ENCODE peak calls at places on chromosomes 5 and 9, in ten cellular contexts. A is Peyer's patch, H is left ventricle myocardium inferior, I is psoas muscle, D is mesenchymal stem cell, F is adrenal gland, Y is GM23248, M is lower lobe of right lung, Q is PC-3, E is upper lobe of right lung. V is an unnamed sample.

GRCh38 chr5:128424672-128425071 is 113.4 kb downstream of the FBN2 start:
- DNase-seq in A (no peak), H (no peak), I (no peak), D (no peak), F (no peak), Y (no peak), M (no peak), Q (no peak), E (no peak), V (peak; percentile 36)

GRCh38 chr9:38026021-38026809 is 42.8 kb downstream of the SHB start:
- DNase-seq in A (no peak), H (no peak), I (peak; percentile 58), D (peak; percentile 97), F (peak; percentile 68), Y (peak; percentile 95), M (no peak), Q (peak; percentile 82), E (no peak), V (peak; percentile 89)

GRCh38 chr5:133607451-133607850 is 4.9 kb downstream of the FSTL4 start:
- DNase-seq in A (no peak), H (no peak), I (no peak), D (no peak), F (no peak), Y (no peak), M (no peak), Q (no peak), E (no peak), V (no peak)

GRCh38 chr5:160260881-160261815 is 31.8 kb downstream of the FABP6 start:
- DNase-seq in A (no peak), H (no peak), I (no peak), D (peak; percentile 94), F (peak; percentile 81), Y (no peak), M (peak; percentile 81), Q (peak; percentile 27), E (peak; percentile 75), V (no peak)

GRCh38 chr9:31146485-31147166 is 1237.8 kb upstream of the ACO1 start:
- DNase-seq in A (no peak), H (no peak), I (no peak), D (no peak), F (no peak), Y (no peak), M (no peak), Q (no peak), E (no peak), V (no peak)

GRCh38 chr9:87282477-87282991 is 215.1 kb upstream of the DAPK1 start:
- DNase-seq in A (no peak), H (no peak), I (no peak), D (no peak), F (no peak), Y (no peak), M (no peak), Q (no peak), E (no peak), V (peak; percentile 77)

GRCh38 chr5:32355694-32356093 is 43.0 kb upstream of the MTMR12 start:
- DNase-seq in A (no peak), H (no peak), I (no peak), D (no peak), F (no peak), Y (no peak), M (no peak), Q (no peak), E (no peak), V (no peak)

GRCh38 chr9:133540336-133541025 is 6.0 kb downstream of the ADAMTSL2 start:
- DNase-seq in A (no peak), H (no peak), I (no peak), D (no peak), F (no peak), Y (no peak), M (no peak), Q (no peak), E (no peak), V (no peak)

GRCh38 chr5:56191646-56192045 is 41.5 kb downstream of the ANKRD55 start:
- DNase-seq in A (no peak), H (no peak), I (no peak), D (no peak), F (no peak), Y (no peak), M (no peak), Q (no peak), E (no peak), V (no peak)

GRCh38 chr9:82147798-82148440 is 159.3 kb downstream of the SPATA31D1 start:
- DNase-seq in A (no peak), H (no peak), I (no peak), D (no peak), F (no peak), Y (peak; percentile 24), M (no peak), Q (no peak), E (no peak), V (peak; percentile 37)

GRCh38 chr5:167587768-167588167 is 703.7 kb upstream of the WWC1 start:
- DNase-seq in A (no peak), H (no peak), I (no peak), D (peak; percentile 49), F (no peak), Y (peak; percentile 54), M (no peak), Q (peak; percentile 50), E (no peak), V (peak; percentile 41)

GRCh38 chr5:139646111-139646510 is 2.0 kb upstream of the CXXC5 start:
- DNase-seq in A (no peak), H (peak; percentile 9), I (no peak), D (no peak), F (no peak), Y (no peak), M (no peak), Q (no peak), E (peak; percentile 41), V (no peak)

GRCh38 chr9:119114681-119115080 is 254.6 kb downstream of the BRINP1 start:
- DNase-seq in A (no peak), H (no peak), I (no peak), D (no peak), F (no peak), Y (no peak), M (no peak), Q (no peak), E (no peak), V (no peak)

GRCh38 chr5:158525663-158526062 is 574.1 kb downstream of the EBF1 start:
- DNase-seq in A (no peak), H (no peak), I (no peak), D (no peak), F (no peak), Y (no peak), M (no peak), Q (no peak), E (no peak), V (no peak)

GRCh38 chr9:123997665-123998277 is 13.8 kb upstream of the LHX2 start:
- DNase-seq in A (peak; percentile 63), H (peak; percentile 52), I (peak; percentile 64), D (no peak), F (peak; percentile 65), Y (no peak), M (peak; percentile 81), Q (no peak), E (peak; percentile 84), V (no peak)

DNA sequence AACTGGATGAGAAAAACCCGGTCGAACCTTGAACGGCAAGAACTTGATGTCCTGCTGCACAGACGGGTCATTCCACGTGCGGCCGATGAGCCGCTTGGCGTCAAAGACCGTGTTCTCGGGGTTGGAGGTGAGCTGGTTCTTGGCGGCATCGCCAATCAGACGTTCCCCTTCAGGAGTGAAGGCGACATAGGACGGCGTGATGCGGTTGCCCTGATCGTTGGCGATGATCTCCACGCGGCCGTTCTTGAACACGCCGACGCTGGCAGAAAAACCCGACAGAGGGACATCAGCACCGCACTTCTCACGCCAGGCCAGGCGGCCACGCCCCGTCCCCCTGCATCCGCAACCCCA is 519 bp downstream of the HSPA5 start:
- DNase-seq in A (no peak), H (no peak), I (peak; percentile 81), D (no peak), F (peak; percentile 87), Y (peak; percentile 66), M (no peak), Q (peak; percentile 22), E (no peak), V (peak; percentile 60)
- H3K4me1 ChIP-seq in A (peaks cover 49% of the 10 kb centered on the region), H (peaks cover 65% of the 10 kb centered on the region), I (peaks cover 49% of the 10 kb centered on the region), D (peaks cover 5% of the 10 kb centered on the region), F (peaks cover 53% of the 10 kb centered on the region), Y (peaks cover 59% of the 10 kb centered on the region), M (peaks cover 51% of the 10 kb centered on the region), Q (peaks cover 44% of the 10 kb centered on the region), E (peaks cover 41% of the 10 kb centered on the region), V (peaks cover 54% of the 10 kb centered on the region)

DNA sequence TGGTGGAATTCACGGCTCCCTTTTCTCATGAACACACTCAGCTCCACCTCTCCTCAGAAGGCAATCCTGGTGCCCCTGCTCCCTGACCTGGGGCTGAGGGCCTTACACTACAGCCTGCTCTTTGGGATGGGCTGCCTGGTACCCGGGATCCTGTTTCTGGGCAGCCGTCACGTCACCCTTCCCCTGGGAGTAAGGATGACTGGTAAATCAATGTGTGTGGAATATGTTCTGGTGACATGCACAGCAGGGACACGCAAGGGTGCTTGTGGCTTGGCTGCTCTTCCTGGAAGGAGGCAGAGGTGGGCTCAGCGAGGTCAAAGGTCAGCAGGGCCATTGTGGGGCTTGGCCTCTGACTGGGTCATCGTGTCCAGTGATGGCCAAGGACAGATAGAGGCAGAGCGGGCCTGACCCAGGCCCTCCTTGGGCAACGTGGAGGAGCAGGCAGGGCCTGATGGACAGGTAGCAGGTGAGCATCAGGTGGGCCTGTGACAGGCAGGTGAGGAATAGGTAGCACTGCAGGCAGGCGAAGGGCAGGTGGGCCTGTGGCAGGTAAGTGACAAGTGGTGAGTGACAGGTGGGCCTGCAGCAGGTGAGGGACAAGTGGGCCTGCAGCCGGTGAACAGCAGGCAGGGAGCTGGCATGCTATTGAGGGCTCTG is 399.4 kb upstream of the IRX4 start:
- DNase-seq in A (no peak), H (no peak), I (no peak), D (no peak), F (no peak), Y (no peak), M (no peak), Q (no peak), E (no peak), V (no peak)
- H3K9me3 ChIP-seq in A (no peaks in the 10 kb centered on the region), H (no peaks in the 10 kb centered on the region), I (no peaks in the 10 kb centered on the region), D (no peaks in the 10 kb centered on the region), F (no peaks in the 10 kb centered on the region), Y (no peaks in the 10 kb centered on the region), M (no peaks in the 10 kb centered on the region), Q (no peaks in the 10 kb centered on the region), E (no peaks in the 10 kb centered on the region), V (no peaks in the 10 kb centered on the region)

DNA sequence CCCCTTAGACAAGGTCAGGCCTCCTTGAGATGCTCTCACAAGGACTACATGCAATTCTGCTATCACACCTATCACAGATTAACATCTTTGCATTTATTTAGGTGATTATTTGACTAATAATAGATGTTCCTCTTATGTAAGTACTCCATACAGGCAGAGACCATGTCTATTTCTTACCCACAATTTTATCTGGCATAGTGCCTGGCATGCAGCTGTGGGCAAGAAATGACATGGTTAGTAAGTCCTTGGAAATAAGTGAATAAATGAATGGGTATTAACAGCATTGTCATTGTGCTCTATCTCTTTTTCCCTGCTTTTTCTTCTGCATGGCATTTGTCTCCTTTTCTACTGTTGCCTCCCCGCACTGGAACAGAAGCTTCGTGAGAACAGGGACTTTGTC is 49.4 kb downstream of the SLC22A5 start:
- DNase-seq in A (no peak), H (no peak), I (no peak), D (no peak), F (no peak), Y (peak; percentile 24), M (no peak), Q (no peak), E (no peak), V (no peak)
- H3K4me1 ChIP-seq in A (peaks cover 89% of the 10 kb centered on the region), H (peaks cover 100% of the 10 kb centered on the region), I (peaks cover 93% of the 10 kb centered on the region), D (peaks cover 22% of the 10 kb centered on the region), F (peaks cover 78% of the 10 kb centered on the region), Y (peaks cover 35% of the 10 kb centered on the region), M (peaks cover 96% of the 10 kb centered on the region), Q (peaks cover 60% of the 10 kb centered on the region), E (peaks cover 94% of the 10 kb centered on the region), V (peaks cover 82% of the 10 kb centered on the region)

GRCh38 chr9:96741771-96742170 is 36.1 kb downstream of the ZNF510 start:
- DNase-seq in A (no peak), H (no peak), I (no peak), D (no peak), F (no peak), Y (no peak), M (no peak), Q (no peak), E (no peak), V (no peak)

GRCh38 chr9:96738147-96739027 is 39.5 kb downstream of the ZNF510 start:
- DNase-seq in A (no peak), H (no peak), I (no peak), D (no peak), F (no peak), Y (no peak), M (no peak), Q (no peak), E (no peak), V (no peak)
- H3K9me3 ChIP-seq in A (no peaks in the 10 kb centered on the region), H (peaks cover 93% of the 10 kb centered on the region), I (peaks cover 75% of the 10 kb centered on the region), D (peaks cover 78% of the 10 kb centered on the region), F (peaks cover 42% of the 10 kb centered on the region), Y (peaks cover 16% of the 10 kb centered on the region), M (peaks cover 91% of the 10 kb centered on the region), Q (peaks cover 10% of the 10 kb centered on the region), E (peaks cover 63% of the 10 kb centered on the region), V (peaks cover 87% of the 10 kb centered on the region)